ENCODE peak calls at places on chromosomes 13 and 19, in five cellular contexts. O, D, S, N and X are unnamed samples.

GRCh38 chr19:10068205-10068604 is 17.9 kb upstream of the SHFL start:
- DNase-seq in D (no peak), S (no peak), O (no peak), N (no peak), X (no peak)

GRCh38 chr19:12867120-12868099 is 13.8 kb downstream of the DNASE2 start:
- DNase-seq in S (peak), D (peak), O (peak), N (no peak), X (peak)

GRCh38 chr19:10043286-10043927 is 30.1 kb downstream of the RDH8 start:
- DNase-seq in O (peak), D (no peak), N (peak), S (peak), X (peak)

GRCh38 chr13:100245099-100245498 is 156.2 kb downstream of the PCCA start:
- DNase-seq in N (no peak), S (no peak), O (no peak), D (no peak), X (no peak)

GRCh38 chr13:34258646-34259386 is 440.9 kb downstream of the RFC3 start:
- DNase-seq in N (peak), D (no peak), S (no peak), O (no peak), X (peak)

GRCh38 chr19:44498988-44499387 is 1.3 kb downstream of the ZNF180 start:
- DNase-seq in D (no peak), O (no peak), S (no peak), N (no peak), X (no peak)

GRCh38 chr13:50589651-50590054 is 253.8 kb downstream of the DLEU7 start:
- DNase-seq in N (peak), S (no peak), O (peak), D (no peak), X (peak)

GRCh38 chr19:33624586-33625153 is 2.9 kb downstream of the CHST8 start:
- DNase-seq in D (no peak), S (no peak), N (no peak), O (no peak), X (no peak)

GRCh38 chr13:102726430-102726829 is 31.6 kb upstream of the METTL21C start:
- DNase-seq in O (no peak), N (no peak), D (no peak), S (no peak), X (no peak)

GRCh38 chr13:97544041-97544765 is 110.2 kb downstream of the RAP2A start:
- DNase-seq in S (no peak), O (peak), N (peak), D (no peak), X (no peak)

GRCh38 chr13:90533866-90534265 is 813.6 kb upstream of the MIR17HG start:
- DNase-seq in O (no peak), N (no peak), D (no peak), S (no peak), X (no peak)

GRCh38 chr13:46679369-46680180 is 117.4 kb downstream of the ESD start:
- DNase-seq in N (peak), O (peak), S (no peak), D (peak), X (peak)

GRCh38 chr13:98467263-98467985 is 109.5 kb downstream of the STK24 start:
- DNase-seq in O (no peak), N (no peak), S (no peak), D (no peak), X (no peak)

GRCh38 chr13:27334774-27335490 is 64.3 kb downstream of the RASL11A start:
- DNase-seq in D (no peak), N (no peak), S (no peak), O (peak), X (peak)

GRCh38 chr19:36573948-36574726 is 1.0 kb upstream of the ZNF529 start:
- DNase-seq in D (no peak), N (peak), O (peak), S (peak), X (peak)

GRCh38 chr19:47719047-47719885 is 6.0 kb downstream of the EHD2 start:
- DNase-seq in S (no peak), N (peak), O (peak), D (peak), X (peak)

GRCh38 chr13:95716231-95716630 is 39.3 kb downstream of the DNAJC3 start:
- DNase-seq in N (no peak), S (peak), O (no peak), D (no peak), X (no peak)

GRCh38 chr13:113650275-113650674 is 7.7 kb downstream of the ATP4B start:
- DNase-seq in D (no peak), N (no peak), S (no peak), O (no peak), X (no peak)

GRCh38 chr13:25489238-25489637 is 117.5 kb downstream of the ATP8A2 start:
- DNase-seq in O (no peak), N (no peak), S (peak), D (no peak), X (no peak)

GRCh38 chr13:99406799-99407201 is 94.5 kb upstream of the TM9SF2 start:
- DNase-seq in N (no peak), O (peak), D (no peak), S (no peak), X (no peak)

GRCh38 chr13:73261739-73262216 is 203.0 kb downstream of the KLF5 start:
- DNase-seq in S (no peak), D (no peak), O (no peak), N (peak), X (no peak)

GRCh38 chr13:97658556-97658955 is 224.6 kb downstream of the RAP2A start:
- DNase-seq in S (no peak), N (no peak), O (no peak), D (no peak), X (no peak)

GRCh38 chr13:21012841-21013681 is 48.3 kb downstream of the LATS2 start:
- DNase-seq in N (peak), S (no peak), O (no peak), D (no peak), X (peak)

GRCh38 chr19:14650161-14650560 is 24.5 kb downstream of the ADGRE3 start:
- DNase-seq in D (no peak), N (no peak), O (no peak), S (no peak), X (no peak)

GRCh38 chr13:36158606-36159005 is 27.4 kb upstream of the DCLK1 start:
- DNase-seq in N (no peak), O (no peak), D (no peak), S (no peak), X (no peak)

GRCh38 chr13:101127741-101128353 is 288.5 kb downstream of the NALCN start:
- DNase-seq in N (peak), S (peak), O (peak), D (no peak), X (no peak)

GRCh38 chr13:51255556-51255955 is 33.4 kb downstream of the FAM124A start:
- DNase-seq in O (no peak), N (no peak), S (peak), D (no peak), X (no peak)

GRCh38 chr13:39038569-39038898 is 278 bp downstream of the NHLRC3 start:
- DNase-seq in N (peak), D (no peak), S (no peak), O (no peak), X (no peak)

GRCh38 chr13:51557875-51558604 is 26.2 kb upstream of the WDFY2 start:
- DNase-seq in N (peak), D (peak), S (no peak), O (peak), X (peak)

GRCh38 chr13:114257014-114257413 is 22.3 kb downstream of the CDC16 start:
- DNase-seq in N (no peak), D (no peak), O (no peak), S (peak), X (no peak)

GRCh38 chr13:99027260-99027659 is 49.4 kb upstream of the DOCK9 start:
- DNase-seq in N (no peak), S (no peak), O (no peak), D (no peak), X (no peak)

DNA sequence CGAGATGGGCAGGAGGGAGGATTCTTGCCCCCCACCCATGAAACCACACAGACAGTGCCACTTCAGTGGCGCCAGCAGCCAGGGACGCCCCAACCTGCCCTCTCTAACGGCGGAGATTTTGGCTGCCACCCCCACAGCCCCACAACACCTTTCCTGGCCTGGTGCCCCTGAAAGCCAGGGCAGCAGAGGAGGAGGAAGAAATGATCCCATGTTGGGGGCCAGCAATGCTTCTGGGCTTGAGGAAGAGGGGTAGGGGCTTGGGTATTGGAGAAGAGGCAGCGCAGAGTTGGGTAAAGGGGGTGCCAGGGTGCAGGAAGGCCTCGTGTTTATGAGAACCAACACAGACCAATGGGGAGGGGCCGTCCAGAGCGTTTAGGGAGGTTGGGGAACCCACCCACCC is 1.7 kb downstream of the MLLT1 start:
- DNase-seq in D (no peak), S (no peak), O (no peak), N (no peak), X (no peak)
- H3K4me3 ChIP-seq in D (no peak), S (peak), O (no peak), N (peak), X (peak)

DNA sequence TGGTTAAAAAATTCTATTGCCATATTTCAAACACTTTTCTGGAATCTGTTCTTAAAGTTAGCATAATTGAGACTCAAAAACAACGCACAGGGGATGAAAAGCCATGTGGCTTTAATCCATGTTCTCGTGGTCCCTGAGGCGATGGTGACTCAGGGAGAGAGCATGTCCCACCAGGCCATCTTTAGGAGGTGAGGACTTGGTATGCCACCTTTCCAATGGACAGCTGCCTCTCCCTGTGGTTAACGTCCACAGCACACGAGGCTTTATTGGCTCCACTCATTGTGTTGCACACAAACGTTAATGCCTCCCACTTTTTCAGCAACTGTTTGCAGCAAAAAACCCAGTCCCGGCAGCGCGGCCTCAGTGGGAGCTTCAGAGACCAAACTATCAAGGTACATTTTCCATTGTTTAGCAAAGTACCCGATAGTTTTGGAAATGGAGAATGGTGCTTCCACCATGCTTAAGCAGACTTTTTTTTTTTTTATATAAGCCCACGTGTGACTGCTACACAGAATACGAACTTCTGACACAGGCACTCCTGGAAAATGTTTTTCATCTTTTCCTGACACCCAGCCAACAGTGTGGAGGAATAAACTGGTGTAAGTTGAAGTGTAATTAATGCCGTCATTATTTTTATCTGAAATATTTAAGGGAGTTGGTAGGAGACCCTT is 51.2 kb downstream of the EFNB2 start:
- DNase-seq in O (no peak), D (no peak), N (no peak), S (no peak), X (no peak)
- H3K4me3 ChIP-seq in O (no peak), D (peak), N (no peak), S (no peak), X (no peak)

GRCh38 chr13:19184176-19184575 is 2.6 kb upstream of the TUBA3C start:
- DNase-seq in S (no peak), N (no peak), O (no peak), D (no peak), X (no peak)

GRCh38 chr13:19182536-19182935 is 912 bp upstream of the TUBA3C start:
- DNase-seq in D (no peak), O (no peak), N (no peak), S (no peak), X (no peak)

GRCh38 chr13:19185086-19185864 is 3.7 kb upstream of the TUBA3C start:
- DNase-seq in S (no peak), N (no peak), D (no peak), O (no peak), X (no peak)

GRCh38 chr13:19183676-19184075 is 2.1 kb upstream of the TUBA3C start:
- DNase-seq in O (no peak), D (no peak), N (no peak), S (no peak), X (no peak)

DNA sequence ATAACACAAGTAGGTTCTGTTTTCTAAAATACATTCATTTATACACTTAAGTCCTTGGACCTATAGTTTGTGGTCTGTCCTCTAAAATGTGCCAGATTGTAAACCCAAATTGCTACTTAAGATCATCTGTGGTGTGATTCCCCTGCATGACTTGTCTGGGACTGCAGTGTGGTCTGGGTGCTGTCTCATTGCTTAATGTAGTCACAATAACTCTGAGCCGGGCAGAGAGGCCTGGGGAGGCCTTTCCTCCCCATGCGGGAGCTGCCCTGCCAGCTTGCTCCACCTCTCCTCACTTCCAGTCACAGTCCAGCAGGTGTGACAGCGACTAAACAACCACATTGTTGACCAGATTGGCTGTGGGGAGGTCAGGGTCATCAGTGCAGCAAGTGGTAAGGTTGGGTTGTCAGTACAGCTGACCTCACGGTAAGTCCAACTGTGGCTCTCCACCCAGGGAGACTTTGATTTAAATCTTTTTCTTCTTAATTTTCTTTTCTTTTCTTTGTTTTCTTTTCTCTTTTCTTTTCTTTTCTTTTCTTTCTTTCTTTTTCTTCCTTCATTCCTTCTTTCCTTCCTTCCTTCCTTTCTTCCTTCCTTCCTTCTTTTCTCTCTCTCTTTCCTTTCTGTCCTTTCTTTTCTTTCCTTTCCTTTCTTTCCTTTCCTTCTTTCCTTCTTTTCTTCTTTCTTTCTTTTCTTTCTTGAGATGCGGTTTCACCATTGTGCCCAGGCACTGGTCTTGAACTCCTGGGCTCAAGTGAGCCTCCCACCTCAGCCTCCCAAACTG is 4.4 kb upstream of the TUBA3C start:
- DNase-seq in O (no peak), N (no peak), S (no peak), D (no peak), X (no peak)
- H3K4me3 ChIP-seq in O (no peak), N (no peak), S (no peak), D (no peak), X (no peak)

GRCh38 chr19:460877-461609 is at the start of gene SHC2:
- DNase-seq in O (no peak), N (no peak), D (peak), S (peak), X (no peak)
- H3K4me3 ChIP-seq in O (peak), N (no peak), D (peak), S (peak), X (peak)

GRCh38 chr19:42435316-42435715 is 7.4 kb downstream of the CXCL17 start:
- DNase-seq in N (no peak), S (no peak), O (no peak), D (no peak), X (no peak)
- H3K4me3 ChIP-seq in N (no peak), S (no peak), O (no peak), D (no peak), X (no peak)